ENCODE peak calls at places on chromosomes 7 and 10, in five cellular contexts. R is uterus, M is keratinocyte, T is fibroblast of lung, C is GM23338. K is an unnamed sample.

GRCh38 chr7:40219917-40220316 is 85.1 kb downstream of the SUGCT start:
- DNase-seq in R (no peak), M (no peak), T (peak), C (no peak), K (peak)

GRCh38 chr10:111973826-111974225 is 209.7 kb downstream of the GPAM start:
- DNase-seq in R (no peak), M (no peak), T (no peak), C (no peak), K (no peak)

GRCh38 chr7:156614434-156615264 is 25.9 kb upstream of the RNF32 start:
- DNase-seq in R (no peak), M (no peak), T (no peak), C (no peak), K (no peak)

GRCh38 chr10:53548664-53549063 is 776.1 kb upstream of the MBL2 start:
- DNase-seq in R (no peak), M (no peak), T (no peak), C (no peak), K (no peak)

GRCh38 chr7:131164025-131164899 is 163.4 kb upstream of the MKLN1 start:
- DNase-seq in R (no peak), M (no peak), T (peak), C (peak), K (peak)

GRCh38 chr10:70367195-70367796 is 15.1 kb downstream of the LRRC20 start:
- DNase-seq in R (no peak), M (no peak), T (peak), C (no peak), K (peak)

GRCh38 chr10:110794808-110795207 is 76.9 kb upstream of the PDCD4 start:
- DNase-seq in R (no peak), M (no peak), T (no peak), C (no peak), K (no peak)

GRCh38 chr10:33795529-33795928 is 461.1 kb upstream of the NRP1 start:
- DNase-seq in R (no peak), M (no peak), T (no peak), C (no peak), K (no peak)

GRCh38 chr10:96663794-96664193 is 56.5 kb downstream of the PIK3AP1 start:
- DNase-seq in R (no peak), M (no peak), T (no peak), C (no peak), K (no peak)

GRCh38 chr10:125177641-125178640 is 17.6 kb upstream of the CTBP2 start:
- DNase-seq in R (no peak), M (no peak), T (no peak), C (no peak), K (no peak)

GRCh38 chr7:145036592-145037386 is 200.9 kb upstream of the TPK1 start:
- DNase-seq in R (no peak), M (no peak), T (peak), C (peak), K (peak)

GRCh38 chr7:149005427-149006344 is 22.6 kb downstream of the PDIA4 start:
- DNase-seq in R (peak), M (no peak), T (peak), C (peak), K (peak)

GRCh38 chr7:100044719-100045118 is 4.9 kb upstream of the ZSCAN21 start:
- DNase-seq in R (no peak), M (no peak), T (no peak), C (no peak), K (no peak)

GRCh38 chr7:128215739-128216138 is 25.3 kb upstream of the LEP start:
- DNase-seq in R (no peak), M (no peak), T (peak), C (no peak), K (peak)

GRCh38 chr10:3043512-3044368 is 23.6 kb upstream of the PFKP start:
- DNase-seq in R (peak), M (no peak), T (peak), C (peak), K (peak)

GRCh38 chr7:149257146-149257545 is 4.8 kb upstream of the ZNF783 start:
- DNase-seq in R (no peak), M (no peak), T (no peak), C (no peak), K (no peak)

GRCh38 chr7:104052979-104053378 is 63.5 kb upstream of the RELN start:
- DNase-seq in R (no peak), M (no peak), T (no peak), C (no peak), K (no peak)

GRCh38 chr10:48751730-48752129 is 67.1 kb downstream of the WDFY4 start:
- DNase-seq in R (no peak), M (no peak), T (no peak), C (no peak), K (no peak)

GRCh38 chr10:31896972-31897384 is 31.7 kb downstream of the ARHGAP12 start:
- DNase-seq in R (no peak), M (no peak), T (peak), C (no peak), K (no peak)

GRCh38 chr10:44358080-44358771 is 26.7 kb downstream of the CXCL12 start:
- DNase-seq in R (no peak), M (no peak), T (no peak), C (no peak), K (no peak)

GRCh38 chr7:50336909-50337703 is 32.6 kb downstream of the IKZF1 start:
- DNase-seq in R (no peak), M (no peak), T (no peak), C (no peak), K (no peak)

DNA sequence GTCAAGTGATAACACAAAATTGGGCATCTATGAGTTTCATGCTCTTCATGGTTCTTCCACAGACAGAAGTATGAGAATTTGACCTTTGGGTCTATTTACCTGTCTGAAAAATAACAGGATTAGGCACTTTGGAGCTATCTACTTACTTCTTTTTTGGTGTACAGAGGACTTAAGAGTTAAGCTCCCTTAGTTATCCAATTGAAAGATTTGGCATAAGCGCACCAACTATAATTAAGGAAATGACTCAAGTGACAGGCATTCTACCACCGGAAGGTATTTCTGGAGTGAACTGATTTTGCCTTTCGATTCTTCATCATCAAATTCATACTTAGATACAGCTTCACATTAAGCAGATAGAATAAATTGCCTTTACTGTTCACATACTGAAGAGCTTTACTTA is 43.9 kb downstream of the IFIT5 start:
- DNase-seq in R (no peak), M (no peak), T (peak), C (no peak), K (peak)
- H3K4me3 ChIP-seq in R (no peak), M (peak), T (no peak), C (no peak), K (no peak)

GRCh38 chr10:132632091-132632561 is 94.5 kb downstream of the INPP5A start:
- DNase-seq in R (peak), M (no peak), T (no peak), C (no peak), K (no peak)

GRCh38 chr10:132636358-132636757 is 98.8 kb downstream of the INPP5A start:
- DNase-seq in R (peak), M (no peak), T (no peak), C (no peak), K (no peak)

GRCh38 chr10:132634947-132635271 is 97.3 kb downstream of the INPP5A start:
- DNase-seq in R (no peak), M (no peak), T (no peak), C (no peak), K (no peak)

GRCh38 chr10:132632851-132633684 is 95.5 kb downstream of the INPP5A start:
- DNase-seq in R (peak), M (no peak), T (no peak), C (no peak), K (peak)

DNA sequence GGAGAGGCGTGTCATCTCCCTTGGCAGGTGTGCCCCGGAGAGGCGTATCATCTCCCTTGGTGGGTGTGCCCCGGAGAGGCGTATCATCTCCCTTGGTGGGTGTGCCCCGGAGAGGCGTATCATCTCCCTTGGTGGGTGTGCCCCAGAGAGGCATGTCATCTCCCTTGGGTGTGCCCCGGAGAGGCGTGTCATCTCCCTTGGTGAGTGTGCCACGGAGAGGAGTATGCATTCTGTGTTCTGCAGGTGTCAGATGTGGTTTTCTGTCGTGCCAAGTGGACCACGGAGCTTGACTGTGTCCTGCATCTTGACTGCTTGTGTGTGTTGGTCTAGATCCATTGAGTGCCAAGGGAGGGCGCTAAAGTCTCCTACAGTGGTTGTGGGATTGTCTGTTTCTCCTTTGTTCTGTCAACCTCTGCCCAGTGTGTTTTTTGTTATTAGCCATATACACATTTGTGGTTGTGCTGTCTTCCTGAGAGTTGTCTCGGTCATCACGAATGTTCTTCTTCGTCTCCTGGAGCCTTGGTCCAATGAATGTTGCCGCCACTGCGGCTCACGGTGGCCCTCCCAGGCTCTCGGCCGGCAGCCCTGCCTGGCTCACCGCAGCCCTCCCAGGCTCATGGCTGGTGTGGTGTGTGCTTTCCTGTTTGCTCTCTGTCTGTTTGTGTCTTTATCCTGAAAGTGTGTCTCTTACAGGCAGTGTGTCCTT is 96.8 kb downstream of the INPP5A start:
- DNase-seq in R (peak), M (no peak), T (no peak), C (peak), K (no peak)
- TF ChIP-seq CTCF in R (no peak), M (peak), T (no peak), C (peak), K (peak)

DNA sequence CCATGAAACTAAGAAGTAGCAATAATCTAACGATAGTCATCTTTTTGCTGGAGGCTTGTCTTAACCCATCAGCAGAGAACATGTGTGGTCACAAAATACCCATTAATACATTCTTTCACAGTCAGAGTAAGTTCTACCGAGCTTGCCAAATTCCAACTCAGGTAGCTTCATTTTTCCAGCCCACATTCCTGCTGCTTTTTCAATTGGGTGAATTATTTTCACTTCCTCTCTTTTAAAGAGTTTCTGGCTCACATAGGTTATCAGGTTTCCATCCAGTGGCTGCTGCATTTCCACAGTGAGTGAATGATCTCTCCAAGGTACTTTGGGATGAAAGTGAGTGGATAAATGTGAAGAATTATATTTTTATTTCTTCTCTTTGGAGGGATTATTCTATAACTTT is 233.1 kb downstream of the SEMA3E start:
- DNase-seq in R (no peak), M (no peak), T (no peak), C (peak), K (no peak)
- H3K4me3 ChIP-seq in R (no peak), M (no peak), T (no peak), C (peak), K (no peak)

DNA sequence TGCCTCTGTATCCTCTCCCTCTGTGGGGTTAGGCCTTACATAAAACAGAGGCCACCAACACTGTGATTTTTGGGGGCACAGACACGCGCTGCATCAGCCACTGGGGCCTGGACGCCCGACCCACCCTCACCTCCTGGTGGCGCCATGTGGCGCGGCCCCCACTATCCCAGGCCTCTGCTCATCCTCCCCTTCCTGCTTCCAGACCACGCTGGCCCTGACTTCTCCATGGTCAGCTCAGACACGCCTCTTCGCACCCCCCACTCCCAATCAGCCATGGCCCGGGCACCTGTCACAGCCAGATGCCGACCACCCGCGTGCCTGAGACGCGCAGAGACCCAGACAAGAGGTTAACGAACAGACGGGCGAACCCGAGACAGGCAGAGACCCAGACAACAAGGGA is 263.9 kb downstream of the ELFN1 start:
- DNase-seq in R (no peak), M (no peak), T (no peak), C (no peak), K (no peak)
- TF ChIP-seq CTCF in R (no peak), M (no peak), T (no peak), C (peak), K (no peak)

GRCh38 chr10:10796061-10796773 is 221.5 kb upstream of the CELF2 start:
- DNase-seq in R (no peak), M (no peak), T (peak), C (peak), K (peak)

GRCh38 chr10:10796774-10797415 is 220.8 kb upstream of the CELF2 start:
- DNase-seq in R (no peak), M (no peak), T (peak), C (peak), K (peak)

GRCh38 chr10:10798021-10798420 is 219.7 kb upstream of the CELF2 start:
- DNase-seq in R (no peak), M (no peak), T (peak), C (no peak), K (no peak)

GRCh38 chr10:10797467-10797866 is 220.2 kb upstream of the CELF2 start:
- DNase-seq in R (no peak), M (no peak), T (peak), C (peak), K (no peak)

DNA sequence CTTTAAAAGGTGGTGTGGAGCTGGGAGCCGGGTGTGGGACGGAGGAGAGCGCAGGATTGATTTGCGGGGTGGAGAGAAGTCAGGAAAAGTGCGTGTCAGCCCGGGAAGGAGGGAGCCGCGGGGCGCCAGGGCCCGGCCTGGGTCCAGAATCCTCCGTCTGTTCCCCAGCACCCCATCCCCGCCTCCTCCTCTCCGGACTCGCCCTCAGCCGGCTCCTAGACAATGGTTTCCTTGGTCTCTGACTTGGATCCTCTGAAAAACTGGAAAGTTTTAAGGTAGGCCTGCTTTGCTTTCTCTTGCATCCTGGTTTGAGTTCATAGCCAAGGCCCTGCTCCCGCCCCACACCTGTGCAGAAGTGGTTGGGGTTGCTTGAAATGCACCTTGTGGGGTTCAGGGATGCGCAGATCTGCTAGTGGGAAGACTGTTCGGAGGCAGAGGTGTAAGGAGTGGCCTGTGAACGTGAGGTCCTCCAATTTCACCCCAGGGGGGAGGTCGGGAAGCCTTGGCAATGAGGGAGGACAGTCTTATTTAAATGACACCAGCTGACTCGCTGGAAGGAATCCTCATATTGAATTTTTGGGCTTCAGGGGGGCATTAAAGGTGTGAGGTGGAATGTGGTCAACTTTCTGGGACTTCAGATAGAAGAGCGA is 219.0 kb upstream of the CELF2 start:
- DNase-seq in R (peak), M (no peak), T (peak), C (peak), K (no peak)
- H3K4me3 ChIP-seq in R (peak), M (peak), T (no peak), C (peak), K (no peak)

GRCh38 chr7:33421384-33421783 is 292.0 kb downstream of the BBS9 start:
- DNase-seq in R (no peak), M (no peak), T (peak), C (no peak), K (no peak)
- TF ChIP-seq CTCF in R (no peak), M (no peak), T (peak), C (no peak), K (no peak)

GRCh38 chr7:6272481-6273323 is at the start of gene CYTH3:
- DNase-seq in R (peak), M (no peak), T (peak), C (peak), K (no peak)

GRCh38 chr7:6271694-6272371 is 591 bp downstream of the CYTH3 start:
- DNase-seq in R (peak), M (no peak), T (no peak), C (no peak), K (no peak)

GRCh38 chr7:6273917-6274630 is 1.6 kb upstream of the CYTH3 start:
- DNase-seq in R (no peak), M (no peak), T (no peak), C (no peak), K (no peak)

GRCh38 chr7:6274743-6275142 is 2.3 kb upstream of the CYTH3 start:
- DNase-seq in R (no peak), M (no peak), T (no peak), C (no peak), K (no peak)

DNA sequence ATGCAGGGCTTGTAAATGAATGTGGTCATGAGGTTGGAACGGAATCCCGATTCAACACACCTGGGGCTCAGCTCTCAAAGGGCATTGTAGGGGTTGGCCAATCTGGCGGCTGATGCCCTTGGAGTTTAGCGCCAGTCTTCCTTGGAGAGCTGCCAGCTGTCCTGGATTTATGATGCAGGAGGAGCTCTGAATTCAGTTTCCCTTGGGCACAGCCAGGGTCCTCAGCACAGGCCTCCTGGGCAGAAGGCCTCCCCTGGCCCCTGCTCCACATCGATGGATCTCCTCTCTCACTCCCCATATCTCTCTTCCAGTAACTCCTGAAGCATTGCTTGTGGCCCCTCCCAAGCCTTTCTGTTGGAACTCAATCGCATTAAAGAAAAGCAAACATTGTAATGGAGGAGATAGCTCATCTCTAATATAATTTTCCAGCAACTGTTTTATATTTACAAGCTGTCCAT is 985 bp upstream of the CYTH3 start:
- DNase-seq in R (peak), M (no peak), T (no peak), C (no peak), K (no peak)
- H3K4me3 ChIP-seq in R (no peak), M (no peak), T (no peak), C (peak), K (no peak)

GRCh38 chr7:27078616-27079233 is 17.1 kb downstream of the HOXA1 start:
- DNase-seq in R (no peak), M (no peak), T (no peak), C (no peak), K (no peak)
- TF ChIP-seq CTCF in R (no peak), M (no peak), T (no peak), C (no peak), K (no peak)

DNA sequence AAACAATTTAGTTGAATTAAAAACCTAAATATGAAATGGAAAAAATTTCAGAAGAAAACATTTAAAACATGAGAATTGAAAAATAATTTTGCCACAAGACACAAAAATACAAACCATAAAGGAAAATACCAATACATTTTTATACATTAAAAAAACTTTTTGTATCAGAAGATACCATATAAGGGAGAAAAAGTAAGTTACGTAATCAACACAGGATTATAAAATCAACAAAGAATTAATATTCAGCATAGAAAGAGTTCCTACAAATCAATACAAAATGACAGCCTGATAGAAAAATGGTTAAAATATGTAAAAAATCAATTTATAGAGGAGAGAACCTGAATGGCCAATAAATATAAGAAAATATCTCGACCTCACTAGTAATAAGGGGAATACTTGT is 16.6 kb upstream of the SAMD9L start:
- DNase-seq in R (no peak), M (no peak), T (no peak), C (no peak), K (no peak)
- H3K4me3 ChIP-seq in R (no peak), M (no peak), T (no peak), C (no peak), K (no peak)